ENCODE peak calls at places on chromosomes 12 and 14, in four cellular contexts. One of them, this sample, is unnamed.

GRCh38 chr12:115341442-115341841 is 657.5 kb upstream of the TBX3 start:
- DNase-seq in mammary epithelial cell: peak
- DNase-seq in upper lobe of right lung: no peak
- DNase-seq in breast epithelium: peak
- DNase-seq in this sample: peak

GRCh38 chr12:6769003-6769389 is 2.8 kb downstream of the PTMS start:
- DNase-seq in mammary epithelial cell: no peak
- DNase-seq in upper lobe of right lung: no peak
- DNase-seq in breast epithelium: peak
- DNase-seq in this sample: peak

GRCh38 chr12:65500121-65500846 is 221.8 kb downstream of the MSRB3 start:
- DNase-seq in mammary epithelial cell: peak
- DNase-seq in upper lobe of right lung: no peak
- DNase-seq in breast epithelium: no peak
- DNase-seq in this sample: no peak

GRCh38 chr12:88952543-88952942 is 372.3 kb upstream of the KITLG start:
- DNase-seq in mammary epithelial cell: peak
- DNase-seq in upper lobe of right lung: no peak
- DNase-seq in breast epithelium: no peak
- DNase-seq in this sample: no peak

GRCh38 chr12:68477256-68477655 is 133.4 kb upstream of the RAP1B start:
- DNase-seq in mammary epithelial cell: peak
- DNase-seq in upper lobe of right lung: no peak
- DNase-seq in breast epithelium: no peak
- DNase-seq in this sample: no peak

GRCh38 chr14:64248689-64249088 is 45.5 kb downstream of the ESR2 start:
- DNase-seq in mammary epithelial cell: no peak
- DNase-seq in upper lobe of right lung: no peak
- DNase-seq in breast epithelium: no peak
- DNase-seq in this sample: no peak

GRCh38 chr14:101248056-101248725 is 313.1 kb upstream of the DIO3 start:
- DNase-seq in mammary epithelial cell: no peak
- DNase-seq in upper lobe of right lung: no peak
- DNase-seq in breast epithelium: no peak
- DNase-seq in this sample: no peak

GRCh38 chr14:36829547-36829946 is 167.9 kb downstream of the PAX9 start:
- DNase-seq in mammary epithelial cell: no peak
- DNase-seq in upper lobe of right lung: no peak
- DNase-seq in breast epithelium: no peak
- DNase-seq in this sample: no peak

GRCh38 chr12:34398366-34398705 is 376.0 kb downstream of the ALG10 start:
- DNase-seq in mammary epithelial cell: no peak
- DNase-seq in upper lobe of right lung: peak
- DNase-seq in breast epithelium: no peak
- DNase-seq in this sample: peak

GRCh38 chr12:53324113-53324778 is 2.8 kb upstream of the AAAS start:
- DNase-seq in mammary epithelial cell: peak
- DNase-seq in upper lobe of right lung: peak
- DNase-seq in breast epithelium: no peak
- DNase-seq in this sample: no peak

GRCh38 chr12:79451988-79452387 is 238.8 kb downstream of the PAWR start:
- DNase-seq in mammary epithelial cell: peak
- DNase-seq in upper lobe of right lung: no peak
- DNase-seq in breast epithelium: peak
- DNase-seq in this sample: peak
- H3K4me3 ChIP-seq in mammary epithelial cell: no peak
- H3K4me3 ChIP-seq in upper lobe of right lung: no peak
- H3K4me3 ChIP-seq in breast epithelium: peak
- H3K4me3 ChIP-seq in this sample: no peak

GRCh38 chr14:92040431-92041040 is 677 bp upstream of the TRIP11 start:
- DNase-seq in mammary epithelial cell: peak
- DNase-seq in upper lobe of right lung: no peak
- DNase-seq in breast epithelium: no peak
- DNase-seq in this sample: no peak

GRCh38 chr14:92037989-92038388 is 1.9 kb downstream of the TRIP11 start:
- DNase-seq in mammary epithelial cell: peak
- DNase-seq in upper lobe of right lung: no peak
- DNase-seq in breast epithelium: no peak
- DNase-seq in this sample: no peak

GRCh38 chr14:92039073-92039719 is 663 bp downstream of the TRIP11 start:
- DNase-seq in mammary epithelial cell: peak
- DNase-seq in upper lobe of right lung: no peak
- DNase-seq in breast epithelium: peak
- DNase-seq in this sample: no peak

GRCh38 chr14:92039720-92040430 is at the start of gene TRIP11:
- DNase-seq in mammary epithelial cell: peak
- DNase-seq in upper lobe of right lung: peak
- DNase-seq in breast epithelium: peak
- DNase-seq in this sample: peak

GRCh38 chr14:92041203-92041602 is 1.3 kb upstream of the TRIP11 start:
- DNase-seq in mammary epithelial cell: no peak
- DNase-seq in upper lobe of right lung: no peak
- DNase-seq in breast epithelium: no peak
- DNase-seq in this sample: no peak
- H3K4me3 ChIP-seq in mammary epithelial cell: peak
- H3K4me3 ChIP-seq in upper lobe of right lung: peak
- H3K4me3 ChIP-seq in breast epithelium: peak
- H3K4me3 ChIP-seq in this sample: peak

DNA sequence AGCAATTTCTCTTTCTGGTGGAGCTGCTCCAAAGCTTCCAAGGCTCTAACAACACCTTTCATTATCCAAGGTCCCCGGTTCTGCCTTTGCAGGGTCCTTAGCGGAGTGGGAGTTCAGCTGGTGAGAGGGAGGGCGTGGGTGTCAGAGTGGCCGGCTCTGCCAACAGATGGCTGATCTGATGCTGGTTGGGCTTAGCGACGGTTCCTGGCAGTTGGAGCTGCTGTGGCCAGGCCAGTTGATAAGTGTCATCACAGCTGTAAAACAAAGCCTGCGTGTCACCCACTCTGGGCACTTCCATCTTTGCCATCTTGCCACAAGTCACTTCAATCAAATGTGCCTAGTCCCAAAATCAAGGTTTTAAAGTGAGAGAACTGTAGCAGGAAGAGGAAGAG is 36.3 kb downstream of the RIN3 start:
- DNase-seq in mammary epithelial cell: no peak
- DNase-seq in upper lobe of right lung: no peak
- DNase-seq in breast epithelium: no peak
- DNase-seq in this sample: peak
- H3K4me3 ChIP-seq in mammary epithelial cell: no peak
- H3K4me3 ChIP-seq in upper lobe of right lung: no peak
- H3K4me3 ChIP-seq in breast epithelium: peak
- H3K4me3 ChIP-seq in this sample: no peak

GRCh38 chr14:23183076-23183475 is 384 bp downstream of the SLC7A8 start:
- DNase-seq in mammary epithelial cell: no peak
- DNase-seq in upper lobe of right lung: no peak
- DNase-seq in breast epithelium: no peak
- DNase-seq in this sample: no peak
- H3K4me3 ChIP-seq in mammary epithelial cell: peak
- H3K4me3 ChIP-seq in upper lobe of right lung: peak
- H3K4me3 ChIP-seq in breast epithelium: peak
- H3K4me3 ChIP-seq in this sample: peak